ENCODE peak calls at places on chromosomes 13 and 19, in six cellular contexts. N is cardiac muscle cell, P is epithelial cell of esophagus, J is astrocyte of the spinal cord, C is heart right ventricle, G is thyroid gland. L is an unnamed sample.
A peak's percentile ranks its signal among the peaks of the same experiment; 100 is the strongest.

GRCh38 chr19:29320611-29321010 is 107.7 kb upstream of the UQCRFS1 start:
- DNase-seq in N (no peak), P (no peak), J (no peak), C (no peak), G (no peak), L (no peak)

GRCh38 chr13:43786766-43787517 is at the start of gene ENOX1:
- DNase-seq in N (peak; percentile 84), P (peak; percentile 63), J (peak; percentile 79), C (peak; percentile 78), G (peak; percentile 44), L (peak; percentile 86)

GRCh38 chr13:99617474-99618255 is 116.4 kb downstream of the TM9SF2 start:
- DNase-seq in N (peak; percentile 70), P (peak; percentile 51), J (peak; percentile 48), C (peak; percentile 23), G (no peak), L (peak; percentile 73)

GRCh38 chr19:14575428-14575980 is 3.6 kb upstream of the NDUFB7 start:
- DNase-seq in N (no peak), P (no peak), J (no peak), C (no peak), G (no peak), L (no peak)

GRCh38 chr13:45333973-45334922 is 6.7 kb downstream of the TPT1 start:
- DNase-seq in N (peak; percentile 71), P (no peak), J (peak; percentile 61), C (no peak), G (peak; percentile 50), L (peak; percentile 49)

GRCh38 chr13:107753286-107753685 is 462.1 kb downstream of the LIG4 start:
- DNase-seq in N (peak; percentile 38), P (no peak), J (no peak), C (no peak), G (no peak), L (peak; percentile 3)

GRCh38 chr19:14139944-14140343 is 3.6 kb upstream of the ASF1B start:
- DNase-seq in N (peak; percentile 41), P (no peak), J (no peak), C (no peak), G (no peak), L (no peak)

GRCh38 chr13:74930402-74931165 is 551.4 kb downstream of the TBC1D4 start:
- DNase-seq in N (no peak), P (peak; percentile 81), J (peak; percentile 72), C (no peak), G (no peak), L (peak; percentile 22)

GRCh38 chr13:25632166-25632888 is 260.6 kb downstream of the ATP8A2 start:
- DNase-seq in N (no peak), P (no peak), J (no peak), C (no peak), G (no peak), L (no peak)

GRCh38 chr13:111031531-111031961 is 83.6 kb upstream of the ARHGEF7 start:
- DNase-seq in N (peak; percentile 47), P (no peak), J (peak; percentile 67), C (no peak), G (no peak), L (peak; percentile 16)

GRCh38 chr19:35641515-35642151 is at the start of gene ETV2:
- DNase-seq in N (peak; percentile 77), P (no peak), J (no peak), C (peak; percentile 46), G (no peak), L (peak; percentile 61)

GRCh38 chr13:75469087-75469486 is 12.9 kb downstream of the TBC1D4 start:
- DNase-seq in N (no peak), P (no peak), J (no peak), C (no peak), G (no peak), L (no peak)

GRCh38 chr13:80577951-80578670 is 237.2 kb upstream of the SPRY2 start:
- DNase-seq in N (no peak), P (peak; percentile 13), J (no peak), C (peak; percentile 16), G (no peak), L (no peak)

GRCh38 chr13:43766766-43767165 is 20.0 kb downstream of the ENOX1 start:
- DNase-seq in N (peak; percentile 28), P (no peak), J (no peak), C (peak; percentile 35), G (no peak), L (no peak)

GRCh38 chr13:67100723-67101122 is 129.4 kb downstream of the PCDH9 start:
- DNase-seq in N (no peak), P (peak; percentile 4), J (no peak), C (no peak), G (no peak), L (peak; percentile 46)

GRCh38 chr19:1101337-1101698 is 2.5 kb upstream of the GPX4 start:
- DNase-seq in N (no peak), P (no peak), J (no peak), C (no peak), G (peak; percentile 58), L (no peak)

GRCh38 chr13:96377835-96378234 is 287.9 kb downstream of the HS6ST3 start:
- DNase-seq in N (no peak), P (no peak), J (no peak), C (no peak), G (no peak), L (no peak)

GRCh38 chr13:19658831-19659230 is 25.4 kb downstream of the MPHOSPH8 start:
- DNase-seq in N (no peak), P (no peak), J (no peak), C (no peak), G (no peak), L (no peak)

GRCh38 chr19:48635966-48636858 is 967 bp downstream of the DBP start:
- DNase-seq in N (no peak), P (no peak), J (no peak), C (no peak), G (peak; percentile 64), L (no peak)

GRCh38 chr19:7679017-7679720 is 1.5 kb upstream of the TRAPPC5 start:
- DNase-seq in N (no peak), P (peak; percentile 14), J (no peak), C (no peak), G (no peak), L (no peak)

GRCh38 chr19:28169168-28169862 is 1043.6 kb downstream of the UQCRFS1 start:
- DNase-seq in N (no peak), P (no peak), J (no peak), C (no peak), G (no peak), L (no peak)

GRCh38 chr13:97254809-97255208 is 32.7 kb downstream of the MBNL2 start:
- DNase-seq in N (no peak), P (peak; percentile 91), J (peak; percentile 81), C (no peak), G (no peak), L (peak; percentile 78)

GRCh38 chr13:84925443-84925842 is 873.8 kb downstream of the SLITRK6 start:
- DNase-seq in N (no peak), P (peak; percentile 81), J (no peak), C (no peak), G (no peak), L (no peak)

GRCh38 chr13:87777395-87777794 is 106.2 kb downstream of the SLITRK5 start:
- DNase-seq in N (no peak), P (no peak), J (peak; percentile 34), C (no peak), G (no peak), L (no peak)

GRCh38 chr13:109100705-109101104 is 471.3 kb downstream of the MYO16 start:
- DNase-seq in N (no peak), P (peak; percentile 46), J (no peak), C (no peak), G (peak; percentile 27), L (no peak)

DNA sequence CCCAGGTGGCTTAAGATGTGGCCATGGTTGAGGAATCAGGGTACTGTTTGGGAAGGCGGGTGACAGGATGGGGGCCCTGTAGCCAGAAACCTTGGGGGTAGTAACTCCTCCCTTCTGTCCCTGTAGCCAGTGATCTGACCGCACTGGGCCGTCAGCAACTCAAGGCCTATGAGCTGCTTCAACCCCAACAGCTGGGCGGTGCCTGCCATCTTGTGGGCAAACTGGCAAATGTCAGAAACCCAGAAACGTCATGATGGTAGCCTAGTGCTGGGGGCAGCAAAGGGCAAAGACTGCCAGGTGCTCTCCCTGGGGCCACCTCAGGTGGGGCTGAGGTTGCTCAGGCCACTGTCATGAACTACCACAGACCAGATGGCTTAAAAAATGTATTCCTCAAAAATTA is 3.5 kb downstream of the COPE start:
- DNase-seq in N (peak; percentile 40), P (peak; percentile 64), J (peak; percentile 18), C (no peak), G (no peak), L (peak; percentile 56)
- TF ChIP-seq CTCF in N (peak; percentile 20), P (peak; percentile 52), J (peak; percentile 43), C (peak; percentile 46), G (peak; percentile 17), L (no peak)

DNA sequence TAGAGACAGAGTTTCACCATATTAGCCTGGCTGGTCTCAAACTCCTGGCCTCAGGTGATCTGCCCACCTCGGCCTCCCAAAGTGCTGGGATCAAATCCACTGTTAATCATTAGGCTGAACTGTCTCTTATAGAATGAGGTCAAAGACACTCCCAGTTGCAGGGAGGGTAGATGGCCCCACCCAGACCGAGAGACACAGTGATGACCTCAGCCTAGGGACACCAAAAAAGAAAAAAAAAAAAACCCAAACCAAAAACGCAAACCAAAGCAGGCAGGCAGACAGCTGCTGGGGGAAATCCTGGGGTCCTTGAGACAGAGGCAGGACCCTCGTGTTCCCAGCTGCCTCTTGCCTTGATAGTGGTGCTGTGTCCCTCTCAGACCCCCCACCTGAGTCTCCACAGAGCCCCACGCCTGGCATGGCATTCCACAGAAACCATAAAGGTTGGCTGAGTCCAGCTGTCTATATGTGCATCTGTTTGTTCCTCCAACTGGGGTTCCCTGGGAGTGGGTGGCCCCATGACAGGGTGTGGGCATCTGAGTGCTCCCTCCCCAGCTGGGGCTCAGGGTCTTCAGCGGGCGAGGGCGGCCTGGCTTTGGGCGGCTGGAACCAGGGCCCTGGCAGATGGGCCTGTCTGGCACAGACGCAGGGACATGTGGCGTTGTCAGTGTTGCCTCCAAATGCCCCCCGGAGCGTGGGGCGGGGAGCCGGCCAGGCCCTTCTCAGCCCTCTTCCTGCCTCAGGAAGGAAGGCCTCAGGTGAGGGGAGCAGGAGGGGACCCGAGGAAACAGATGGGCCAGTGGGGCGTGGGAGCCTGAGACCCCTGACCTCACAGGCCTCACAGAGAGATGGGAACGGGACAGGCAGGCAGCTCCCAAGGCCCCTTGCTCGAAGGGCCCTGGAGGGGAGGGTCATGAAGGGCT is 5.2 kb downstream of the DAND5 start:
- DNase-seq in N (no peak), P (no peak), J (no peak), C (no peak), G (no peak), L (no peak)
- H3K4me3 ChIP-seq in N (no peak overlapping the region), P (no peak overlapping the region), J (no peak overlapping the region), C (no peak overlapping the region), G (no peak overlapping the region), L (no peak overlapping the region)

GRCh38 chr13:71017607-71018006 is 849.4 kb downstream of the DACH1 start:
- DNase-seq in N (no peak), P (no peak), J (no peak), C (no peak), G (no peak), L (no peak)
- TF ChIP-seq CTCF in N (no peak), P (no peak), J (no peak), C (no peak), G (no peak), L (no peak)

DNA sequence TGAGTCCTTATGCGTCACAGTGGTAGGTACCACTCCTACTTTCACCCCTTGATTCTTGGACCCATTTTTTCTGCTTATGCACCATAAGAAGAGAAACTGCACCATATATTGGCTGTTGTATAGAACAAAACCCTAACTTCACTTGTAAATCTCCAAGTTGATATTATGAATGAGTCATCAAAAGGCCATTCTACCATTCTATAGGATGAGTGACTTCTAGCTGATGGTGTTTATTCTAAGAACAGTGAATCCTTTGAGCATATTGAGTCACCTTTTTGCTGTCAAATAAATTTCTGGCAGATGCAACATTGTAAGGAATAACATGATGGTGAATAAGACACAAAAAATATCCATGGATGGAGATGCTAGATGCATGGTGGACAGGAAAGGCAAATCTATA is 57.7 kb downstream of the POLR1D start:
- DNase-seq in N (no peak), P (peak; percentile 39), J (no peak), C (no peak), G (no peak), L (no peak)
- H3K4me3 ChIP-seq in N (no peak overlapping the region), P (no peak overlapping the region), J (no peak overlapping the region), C (no peak overlapping the region), G (no peak overlapping the region), L (no peak overlapping the region)